ENCODE peak calls at places on chromosomes 4 and X, in four cellular contexts. B is HepG2, M is A549, L is SK-N-SH. H is an unnamed sample.

GRCh38 chr4:27123050-27123768 is 262.6 kb downstream of the STIM2 start:
- DNase-seq in B (no peak), L (no peak), M (no peak), H (no peak)

GRCh38 chr4:78781925-78782324 is 5.8 kb downstream of the BMP2K start:
- DNase-seq in B (no peak), L (no peak), M (no peak), H (no peak)

GRCh38 chrX:50168305-50168704 is 32.5 kb downstream of the AKAP4 start:
- DNase-seq in M (no peak), L (no peak), B (no peak), H (no peak)

GRCh38 chrX:38799995-38800394 is 1.3 kb upstream of the MID1IP1 start:
- DNase-seq in M (peak; percentile 33), B (peak; percentile 12), L (no peak), H (no peak)

GRCh38 chrX:41923257-41923924 is at the start of gene CASK:
- DNase-seq in B (peak; percentile 78), M (peak; percentile 93), L (peak; percentile 93), H (peak; percentile 51)

GRCh38 chr4:17494833-17495232 is 17.1 kb downstream of the QDPR start:
- DNase-seq in M (no peak), L (peak; percentile 21), B (no peak), H (no peak)

GRCh38 chrX:25941559-25942250 is 196.4 kb upstream of the MAGEB18 start:
- DNase-seq in L (no peak), M (no peak), B (no peak), H (no peak)

GRCh38 chr4:56648245-56649151 is 32.6 kb downstream of the HOPX start:
- DNase-seq in M (no peak), B (no peak), L (no peak), H (no peak)

GRCh38 chr4:3911252-3911856 is 145.2 kb downstream of the ADRA2C start:
- DNase-seq in B (no peak), M (no peak), L (no peak), H (no peak)

GRCh38 chr4:25861422-25861926 is 1.3 kb downstream of the SEL1L3 start:
- DNase-seq in M (peak; percentile 12), B (no peak), L (no peak), H (no peak)

GRCh38 chrX:29299689-29300088 is 712.4 kb downstream of the IL1RAPL1 start:
- DNase-seq in M (peak; percentile 2), L (no peak), B (no peak), H (no peak)

GRCh38 chr4:76087007-76087769 is 12.7 kb downstream of the ART3 start:
- DNase-seq in B (peak; percentile 86), M (peak; percentile 64), L (peak; percentile 51), H (no peak)

GRCh38 chr4:66465111-66465510 is 794.8 kb upstream of the EPHA5 start:
- DNase-seq in L (no peak), B (no peak), M (no peak), H (no peak)

GRCh38 chr4:42906906-42907774 is 14.6 kb downstream of the GRXCR1 start:
- DNase-seq in B (no peak), L (no peak), M (no peak), H (no peak)

GRCh38 chr4:176883681-176884418 is 91.1 kb upstream of the VEGFC start:
- DNase-seq in M (peak; percentile 85), L (no peak), B (no peak), H (no peak)

GRCh38 chrX:103699243-103699642 is 11.5 kb upstream of the TMEM31 start:
- DNase-seq in M (no peak), L (no peak), B (no peak), H (no peak)

GRCh38 chr4:3436798-3437581 is 4.8 kb upstream of the HGFAC start:
- DNase-seq in M (peak; percentile 76), L (no peak), B (no peak), H (peak; percentile 4)

GRCh38 chrX:53882331-53882730 is 161.9 kb downstream of the PHF8 start:
- DNase-seq in L (no peak), B (peak; percentile 86), M (peak; percentile 62), H (no peak)

GRCh38 chr4:36815536-36815935 is 429.0 kb upstream of the NWD2 start:
- DNase-seq in B (no peak), M (no peak), L (no peak), H (no peak)

GRCh38 chrX:66021758-66022741 is 17.8 kb downstream of the VSIG4 start:
- DNase-seq in B (no peak), L (no peak), M (no peak), H (no peak)

GRCh38 chrX:129981207-129981553 is 1.3 kb upstream of the BCORL1 start:
- DNase-seq in L (no peak), B (no peak), M (no peak), H (no peak)

GRCh38 chr4:6471303-6472007 is 959 bp downstream of the PPP2R2C start:
- DNase-seq in L (peak; percentile 74), B (no peak), M (peak; percentile 27), H (no peak)

GRCh38 chr4:42015438-42015837 is 25.1 kb downstream of the SLC30A9 start:
- DNase-seq in M (no peak), B (no peak), L (no peak), H (no peak)

GRCh38 chr4:86442881-86443280 is 83.0 kb upstream of the MAPK10 start:
- DNase-seq in L (no peak), M (no peak), B (no peak), H (no peak)

GRCh38 chrX:40877869-40878268 is 142.5 kb upstream of the MED14 start:
- DNase-seq in L (peak; percentile 19), M (peak; percentile 37), B (peak; percentile 8), H (no peak)

GRCh38 chrX:39301041-39301440 is 499.8 kb downstream of the MID1IP1 start:
- DNase-seq in L (no peak), M (no peak), B (no peak), H (no peak)

GRCh38 chr4:35100932-35101331 is 1143.4 kb downstream of the ARAP2 start:
- DNase-seq in L (no peak), M (no peak), B (no peak), H (no peak)

GRCh38 chrX:134717698-134718328 is 59.5 kb upstream of the PLAC1 start:
- DNase-seq in B (no peak), L (no peak), M (peak; percentile 56), H (no peak)

GRCh38 chr4:153725811-153726154 is 34.0 kb downstream of the RNF175 start:
- DNase-seq in B (no peak), L (no peak), M (no peak), H (no peak)

GRCh38 chrX:1679238-1679637 is 64.4 kb downstream of the ASMT start:
- DNase-seq in L (no peak), M (no peak), B (no peak), H (no peak)
- TF ChIP-seq PBX3 in L (peak; percentile 45), M (no peak), B (no peak), H (no peak)

GRCh38 chr4:139972305-139972704 is 181.7 kb downstream of the MAML3 start:
- DNase-seq in L (no peak), M (no peak), B (no peak), H (no peak)

GRCh38 chr4:139973611-139974010 is 180.4 kb downstream of the MAML3 start:
- DNase-seq in B (no peak), L (no peak), M (no peak), H (no peak)

GRCh38 chr4:139973015-139973414 is 181.0 kb downstream of the MAML3 start:
- DNase-seq in M (no peak), L (no peak), B (no peak), H (no peak)

GRCh38 chr4:139968831-139969230 is 185.2 kb downstream of the MAML3 start:
- DNase-seq in L (no peak), M (no peak), B (no peak), H (no peak)

DNA sequence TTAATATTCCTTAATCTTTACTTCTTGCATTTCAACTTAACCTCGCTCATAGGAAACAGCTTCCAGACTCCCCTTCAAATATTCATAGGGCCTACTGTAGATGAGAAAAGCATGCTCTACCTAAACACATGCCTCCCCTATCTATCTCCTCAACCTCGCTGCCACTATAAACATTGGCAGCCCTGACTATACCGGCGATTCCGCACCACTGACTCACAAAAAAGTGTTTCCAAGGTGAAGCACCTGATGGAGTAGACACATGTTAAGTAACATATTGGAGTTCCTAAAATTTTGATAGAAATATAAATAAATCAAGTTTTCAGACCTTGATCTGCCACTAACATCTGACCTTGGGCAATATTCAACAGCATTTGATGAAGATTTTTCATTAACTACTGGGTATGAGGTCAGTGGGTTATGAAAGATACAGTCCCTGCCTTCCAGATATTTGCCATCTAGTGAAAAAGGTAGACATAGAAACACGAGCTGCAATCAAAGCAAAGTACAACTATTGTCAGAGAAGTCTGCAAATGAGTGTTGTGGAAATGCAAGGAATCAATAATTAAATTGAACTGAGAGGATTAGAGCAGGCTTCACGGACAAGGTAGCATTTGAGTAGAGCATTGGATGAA is 184.2 kb downstream of the MAML3 start:
- DNase-seq in B (no peak), M (no peak), L (no peak), H (no peak)
- TF ChIP-seq PBX3 in B (no peak), M (no peak), L (no peak), H (no peak)

DNA sequence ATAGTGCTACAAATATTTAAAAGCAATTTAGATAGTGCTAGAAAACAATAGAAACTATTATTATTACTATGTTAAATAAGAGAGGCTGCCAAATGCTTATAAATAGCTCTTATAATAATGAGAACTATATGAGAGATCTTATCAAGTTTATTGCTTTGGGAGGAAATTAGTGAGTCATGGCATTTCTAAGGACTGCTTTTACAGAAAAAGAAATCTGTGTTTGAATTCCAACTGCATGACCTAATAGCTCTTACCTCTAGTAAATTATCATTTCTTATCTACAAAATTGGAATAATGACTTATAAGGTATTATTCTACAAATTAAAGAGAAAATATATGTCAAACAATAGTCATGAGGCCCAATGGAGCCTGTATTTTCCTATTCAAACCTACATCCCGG is 177.2 kb downstream of the GABRG1 start:
- DNase-seq in B (no peak), L (no peak), M (no peak), H (no peak)
- TF ChIP-seq PBX3 in B (no peak), L (no peak), M (no peak), H (no peak)

DNA sequence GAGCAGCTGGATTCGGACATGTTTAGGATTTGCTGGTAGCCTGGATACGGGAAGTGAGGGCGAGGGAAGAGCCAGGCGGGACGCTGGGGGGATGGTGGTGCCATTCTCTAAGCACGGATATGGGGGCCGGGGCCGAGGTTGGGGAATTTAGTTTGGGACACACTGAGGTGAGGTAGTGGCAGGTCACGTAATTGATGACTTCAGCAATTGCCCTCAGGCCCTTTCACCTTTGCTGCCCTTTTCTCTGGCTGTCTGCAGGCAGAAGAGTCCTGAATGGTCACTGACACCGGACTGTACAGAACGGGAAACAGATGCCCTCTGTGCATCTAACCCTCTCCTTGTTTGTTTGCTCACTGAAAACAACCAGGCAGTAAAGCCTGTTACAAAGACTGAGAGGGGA is 16.9 kb upstream of the HMGB3 start:
- DNase-seq in L (no peak), M (no peak), B (no peak), H (no peak)
- TF ChIP-seq PBX3 in L (no peak), M (no peak), B (no peak), H (no peak)

GRCh38 chrX:96372313-96373046 is 312.2 kb upstream of the DIAPH2 start:
- DNase-seq in B (peak; percentile 27), M (peak; percentile 66), L (peak; percentile 38), H (no peak)
- TF ChIP-seq PBX3 in B (no peak), M (no peak), L (no peak), H (no peak)